ENCODE peak calls at places on chromosomes 7 and 10, in four cellular contexts. W is IMR-90, G is H9, C is mesenchymal stem cell. X is an unnamed sample.

GRCh38 chr7:17497549-17498193 is 199.2 kb downstream of the AHR start:
- DNase-seq in W (no peak), G (no peak), C (no peak), X (no peak)

GRCh38 chr7:4722960-4723359 is 40.9 kb downstream of the FOXK1 start:
- DNase-seq in G (no peak), C (no peak), W (no peak), X (no peak)

GRCh38 chr7:75968561-75969001 is 25.8 kb downstream of the TMEM120A start:
- DNase-seq in W (no peak), C (no peak), G (no peak), X (no peak)

GRCh38 chr7:116772423-116772852 is 89.9 kb upstream of the CAPZA2 start:
- DNase-seq in C (peak; percentile 86), W (peak; percentile 84), G (no peak), X (no peak)

GRCh38 chr7:26326211-26326610 is 34.5 kb downstream of the SNX10 start:
- DNase-seq in G (no peak), W (no peak), C (no peak), X (no peak)

GRCh38 chr7:125648543-125648942 is 718.9 kb upstream of the POT1 start:
- DNase-seq in C (no peak), W (no peak), G (no peak), X (no peak)

GRCh38 chr10:103429647-103430046 is 22.5 kb downstream of the CALHM2 start:
- DNase-seq in W (no peak), G (no peak), C (no peak), X (no peak)

GRCh38 chr10:120402358-120402757 is 54.7 kb upstream of the PLPP4 start:
- DNase-seq in G (no peak), W (no peak), C (no peak), X (no peak)

GRCh38 chr7:157669768-157670345 is 333.1 kb downstream of the DNAJB6 start:
- DNase-seq in C (no peak), W (no peak), G (no peak), X (no peak)

DNA sequence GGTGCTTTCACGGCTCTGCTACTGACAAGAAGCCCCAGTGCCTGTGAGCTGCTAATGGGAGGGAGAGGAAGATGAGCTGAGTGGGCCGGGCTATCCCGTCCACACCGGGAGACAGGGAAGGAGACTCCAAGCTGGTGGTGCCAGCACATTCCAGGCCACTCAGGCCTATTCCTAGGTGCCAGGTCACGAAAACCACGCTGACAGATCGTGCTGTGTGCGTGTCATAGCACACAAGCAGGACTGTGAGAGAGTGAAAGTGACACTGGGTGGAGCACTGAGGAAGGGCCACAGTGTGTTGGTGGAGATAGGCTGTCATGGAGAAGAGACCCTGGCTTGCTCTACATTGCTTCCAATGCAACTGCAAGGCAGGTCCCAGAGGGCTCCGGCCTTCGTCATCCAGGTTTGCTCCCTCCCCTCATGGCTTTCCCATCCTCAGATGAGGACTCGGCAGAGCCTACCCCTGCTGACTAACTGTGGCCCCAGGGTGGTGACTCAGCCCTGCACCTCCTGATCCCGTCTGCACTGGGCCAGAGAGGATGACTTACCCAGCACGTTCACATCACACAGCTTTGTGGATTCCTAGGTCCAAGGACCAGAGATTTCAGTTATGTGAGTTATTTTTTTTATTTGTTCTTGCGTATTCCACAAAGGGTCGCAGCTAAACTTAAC is 167.3 kb downstream of the EGFR start:
- DNase-seq in W (peak; percentile 96), G (no peak), C (peak; percentile 84), X (no peak)
- H4K91ac ChIP-seq in W (peak overlapping the region; percentile 88), G (no peak overlapping the region), C (no peak overlapping the region), X (no peak overlapping the region)

GRCh38 chr10:102344067-102344466 is 51.4 kb upstream of the NFKB2 start:
- DNase-seq in W (peak; percentile 56), G (no peak), C (no peak), X (no peak)

GRCh38 chr10:102347236-102347828 is 48.2 kb upstream of the NFKB2 start:
- DNase-seq in G (peak; percentile 70), C (peak; percentile 56), W (peak; percentile 38), X (peak; percentile 31)

GRCh38 chr10:102342958-102343357 is 52.5 kb upstream of the NFKB2 start:
- DNase-seq in W (peak; percentile 86), C (peak; percentile 85), G (no peak), X (no peak)

GRCh38 chr10:102341038-102341688 is 54.3 kb upstream of the NFKB2 start:
- DNase-seq in W (peak; percentile 10), G (no peak), C (no peak), X (no peak)

DNA sequence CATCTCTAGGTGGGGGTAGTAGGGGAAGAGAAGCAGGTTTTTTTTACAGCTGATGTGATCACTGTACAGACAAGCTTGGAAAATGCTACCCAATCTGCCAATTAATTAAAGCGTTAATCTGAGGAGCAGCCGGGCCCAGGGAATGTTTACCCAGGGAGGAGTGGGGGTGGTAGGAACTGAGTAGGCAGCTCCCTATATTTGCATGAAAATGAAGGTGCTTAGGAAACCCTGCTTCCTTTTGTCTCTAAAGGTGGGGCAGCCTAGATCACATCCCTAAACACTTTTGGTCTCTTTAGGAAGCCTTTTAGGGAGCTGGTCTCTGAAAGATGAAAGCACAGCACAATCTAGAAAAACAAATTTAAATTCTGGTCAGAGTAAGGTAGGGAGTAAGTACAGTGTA is 53.0 kb upstream of the NFKB2 start:
- DNase-seq in W (peak; percentile 4), C (peak; percentile 15), G (peak; percentile 63), X (no peak)
- H3K14ac ChIP-seq in W (peak overlapping the region; percentile 75), C (no peak overlapping the region), G (no peak overlapping the region), X (no peak overlapping the region)

DNA sequence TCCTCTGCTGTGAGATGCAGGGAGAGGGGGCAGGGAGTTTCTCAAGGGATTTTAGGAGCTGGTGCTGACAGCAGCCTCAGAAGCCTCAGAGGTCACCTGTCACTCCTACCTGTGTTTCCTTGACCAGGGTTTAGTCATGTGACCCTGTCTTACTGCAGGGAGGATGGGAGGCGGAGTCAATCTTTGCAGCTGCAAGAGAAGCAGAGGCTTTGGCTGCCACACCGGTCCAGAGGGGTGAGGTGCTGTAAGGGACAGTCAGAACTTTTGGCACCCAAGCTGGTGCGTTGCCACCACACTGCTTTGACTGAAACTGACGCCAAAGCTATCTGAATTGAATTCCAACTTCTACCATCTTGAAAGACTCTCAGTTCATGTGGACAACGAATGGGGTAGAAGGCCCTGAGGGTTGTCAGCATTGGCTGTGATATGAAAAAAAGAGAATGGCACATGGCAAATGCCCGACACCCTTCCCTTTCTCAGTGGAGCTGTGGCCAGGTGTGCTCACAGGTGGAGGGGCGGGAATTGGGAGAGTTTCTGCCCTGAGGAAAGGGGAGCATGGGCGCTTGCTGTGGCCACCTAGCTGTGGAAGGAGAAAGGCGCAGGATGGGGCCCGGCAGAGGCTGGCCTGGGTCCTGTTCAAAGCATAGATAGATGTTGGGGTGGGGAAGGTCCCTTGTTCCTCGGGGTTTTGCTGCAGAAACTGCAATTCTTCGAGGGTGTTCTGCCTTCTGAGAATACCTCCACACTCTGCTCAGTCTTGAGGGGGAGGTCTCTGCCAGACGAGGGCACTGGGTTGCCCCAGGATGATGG is 69.3 kb downstream of the ARHGAP22 start:
- DNase-seq in G (peak; percentile 67), W (no peak), C (no peak), X (no peak)
- H4K91ac ChIP-seq in G (no peak overlapping the region), W (no peak overlapping the region), C (no peak overlapping the region), X (no peak overlapping the region)

GRCh38 chr10:14652816-14653215 is 121.9 kb downstream of the FAM107B start:
- DNase-seq in W (no peak), G (no peak), C (no peak), X (no peak)

GRCh38 chr10:14654821-14655382 is 119.8 kb downstream of the FAM107B start:
- DNase-seq in C (no peak), G (no peak), W (no peak), X (no peak)

GRCh38 chr10:14658331-14659122 is 116.2 kb downstream of the FAM107B start:
- DNase-seq in W (peak; percentile 94), G (no peak), C (peak; percentile 96), X (no peak)

GRCh38 chr10:14653271-14654161 is 121.2 kb downstream of the FAM107B start:
- DNase-seq in G (peak; percentile 52), W (peak; percentile 74), C (peak; percentile 94), X (peak; percentile 78)

DNA sequence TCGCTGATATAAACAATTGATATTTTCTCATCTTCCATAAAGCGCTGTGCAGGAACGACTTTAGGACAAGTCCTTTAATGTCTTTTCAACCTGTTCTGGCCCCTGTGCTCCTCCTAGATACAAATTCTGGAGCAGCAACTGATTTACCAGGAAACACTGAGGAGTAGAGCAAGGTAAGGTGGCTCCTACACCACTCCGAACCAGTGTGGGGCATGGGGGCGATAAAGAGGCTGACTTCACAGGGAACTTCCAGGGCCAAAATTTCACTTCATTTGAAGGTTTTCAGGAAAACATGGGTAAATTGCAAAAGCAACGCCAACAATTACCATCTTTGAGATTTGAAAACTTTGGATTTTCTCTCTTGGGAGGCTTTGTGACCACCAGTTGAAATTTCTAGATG is 118.6 kb downstream of the FAM107B start:
- DNase-seq in C (no peak), G (no peak), W (no peak), X (no peak)
- H3K14ac ChIP-seq in C (no peak overlapping the region), G (no peak overlapping the region), W (no peak overlapping the region), X (no peak overlapping the region)

DNA sequence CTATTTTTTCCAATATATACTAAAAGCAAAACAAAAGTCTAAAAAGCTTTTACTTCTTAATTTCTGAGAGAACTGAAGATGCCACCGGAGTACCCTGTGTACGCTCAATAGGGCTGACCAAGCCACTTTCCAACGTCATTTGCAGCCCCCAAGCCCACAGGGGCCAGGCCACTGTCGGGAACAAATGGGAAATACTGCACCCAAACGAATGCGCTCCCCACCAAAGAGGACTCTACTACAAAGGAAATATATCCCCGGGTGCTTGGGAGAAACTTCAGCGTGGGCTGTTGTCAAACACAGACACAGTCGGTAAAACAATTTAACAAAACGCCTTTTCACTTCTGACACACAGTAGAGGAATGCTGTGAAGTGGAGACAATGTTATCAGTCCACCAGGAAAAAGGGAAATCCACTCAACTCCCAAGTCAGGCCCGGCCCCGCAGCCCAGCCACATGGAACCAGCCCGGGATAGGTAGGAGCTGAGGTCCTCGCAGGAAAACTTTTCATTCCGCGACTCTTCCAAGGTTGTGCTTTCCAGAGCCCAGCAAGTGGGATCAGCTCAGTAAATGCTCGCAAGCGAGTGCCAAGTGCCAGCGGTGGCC is 1.4 kb downstream of the PARD3 start:
- DNase-seq in C (peak; percentile 62), W (peak; percentile 62), G (no peak), X (peak; percentile 27)
- H4K91ac ChIP-seq in C (no peak overlapping the region), W (no peak overlapping the region), G (no peak overlapping the region), X (no peak overlapping the region)

GRCh38 chr10:11874568-11875182 is 51.5 kb downstream of the PROSER2 start:
- DNase-seq in W (peak; percentile 12), C (peak; percentile 55), G (peak; percentile 74), X (peak; percentile 90)
- H3K14ac ChIP-seq in W (no peak overlapping the region), C (no peak overlapping the region), G (no peak overlapping the region), X (no peak overlapping the region)

DNA sequence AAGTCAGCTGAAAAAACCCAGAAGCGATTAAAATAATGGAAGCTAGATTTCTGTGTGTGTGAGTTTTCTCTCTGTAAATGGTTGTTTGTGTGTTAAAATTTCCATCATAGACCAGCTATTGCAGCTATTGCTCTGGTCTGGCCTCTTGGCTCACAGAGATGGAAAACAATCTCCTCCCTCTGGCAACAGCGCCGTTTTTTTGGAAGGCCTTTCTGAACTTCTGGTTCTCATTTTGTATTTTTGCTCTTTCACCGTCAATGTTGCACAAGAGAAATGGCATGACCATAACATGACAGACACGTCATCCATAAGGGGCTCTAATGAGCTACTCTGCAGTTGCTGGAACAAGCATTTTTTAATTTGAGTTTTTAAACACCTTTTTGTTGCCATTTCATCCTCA is 91.0 kb downstream of the CUBN start:
- DNase-seq in G (no peak), C (no peak), W (no peak), X (no peak)
- H4K91ac ChIP-seq in G (no peak overlapping the region), C (no peak overlapping the region), W (no peak overlapping the region), X (no peak overlapping the region)

X was measured in neuronal stem cell.